ENCODE peak calls at places on chromosomes 7 and 10, in ten cellular contexts. W, R, H, T, A, N, C, O, X and E are unnamed samples.

GRCh38 chr7:142802301-142802700 is 31.5 kb downstream of the PRSS2 start:
- DNase-seq in C (no peak), A (no peak), W (no peak), T (no peak), H (no peak), N (no peak), R (no peak), O (no peak), X (no peak), E (no peak)

GRCh38 chr7:158543840-158544239 is 43.8 kb downstream of the PTPRN2 start:
- DNase-seq in C (no peak), A (no peak), X (no peak), W (no peak), R (no peak), O (no peak), H (no peak), T (no peak), N (no peak), E (no peak)

GRCh38 chr7:140205600-140205999 is 28.8 kb upstream of the KDM7A start:
- DNase-seq in H (no peak), W (no peak), T (no peak), N (no peak), A (no peak), R (no peak), X (no peak), C (no peak), O (no peak), E (no peak)

GRCh38 chr7:84674236-84674913 is 479.8 kb upstream of the SEMA3A start:
- DNase-seq in W (no peak), T (no peak), N (no peak), C (no peak), A (peak), H (no peak), X (no peak), O (peak), R (no peak), E (no peak)

GRCh38 chr10:68345621-68346020 is 12.9 kb upstream of the PBLD start:
- DNase-seq in C (no peak), X (no peak), R (no peak), A (no peak), N (no peak), T (no peak), W (no peak), O (no peak), H (no peak), E (no peak)

GRCh38 chr10:34739915-34740314 is 75.2 kb downstream of the PARD3 start:
- DNase-seq in H (no peak), R (peak), A (peak), C (no peak), N (peak), O (peak), T (peak), W (peak), X (no peak), E (peak)

GRCh38 chr7:81676105-81676811 is 93.6 kb downstream of the HGF start:
- DNase-seq in W (no peak), A (no peak), C (no peak), T (no peak), R (no peak), N (no peak), X (no peak), H (no peak), O (no peak), E (no peak)

GRCh38 chr10:6174201-6174874 is 28.4 kb upstream of the PFKFB3 start:
- DNase-seq in N (no peak), A (no peak), T (no peak), H (no peak), O (no peak), W (no peak), R (no peak), C (no peak), X (no peak), E (no peak)

GRCh38 chr10:103828587-103829186 is 26.7 kb downstream of the SH3PXD2A start:
- DNase-seq in T (no peak), R (no peak), A (no peak), H (no peak), N (no peak), C (no peak), X (no peak), O (no peak), W (no peak), E (no peak)

GRCh38 chr7:41268874-41269273 is 434.0 kb downstream of the INHBA start:
- DNase-seq in T (no peak), N (no peak), C (no peak), X (no peak), W (no peak), R (no peak), H (no peak), O (no peak), A (peak), E (no peak)

GRCh38 chr10:122149607-122150505 is 121.2 kb upstream of the BTBD16 start:
- DNase-seq in R (no peak), N (no peak), C (no peak), X (no peak), A (no peak), O (no peak), H (no peak), T (no peak), W (no peak), E (no peak)

GRCh38 chr10:27998178-27998953 is 513 bp downstream of the ODAD2 start:
- DNase-seq in C (no peak), R (peak), X (no peak), O (no peak), W (peak), H (peak), T (no peak), N (no peak), A (peak), E (no peak)

GRCh38 chr10:119620771-119621384 is 24.1 kb upstream of the TIAL1 start:
- DNase-seq in C (no peak), N (no peak), X (no peak), W (no peak), R (no peak), O (no peak), T (no peak), H (no peak), A (no peak), E (no peak)

GRCh38 chr10:104304927-104305326 is 33.3 kb downstream of the ITPRIP start:
- DNase-seq in H (peak), X (no peak), C (no peak), A (no peak), R (no peak), N (no peak), T (no peak), W (no peak), O (no peak), E (no peak)

GRCh38 chr7:105689093-105689819 is 108.0 kb upstream of the EFCAB10 start:
- DNase-seq in H (no peak), T (no peak), C (no peak), N (no peak), R (no peak), X (no peak), O (no peak), W (peak), A (no peak), E (no peak)

GRCh38 chr7:137975223-137975622 is 26.7 kb downstream of the CREB3L2 start:
- DNase-seq in T (no peak), N (no peak), H (no peak), A (peak), X (no peak), R (peak), O (no peak), W (no peak), C (no peak), E (no peak)

GRCh38 chr10:123563994-123564393 is 102.2 kb upstream of the GPR26 start:
- DNase-seq in R (no peak), T (no peak), N (no peak), H (no peak), X (peak), C (no peak), O (no peak), A (no peak), W (no peak), E (peak)

GRCh38 chr7:148982596-148983219 is 45.6 kb downstream of the PDIA4 start:
- DNase-seq in R (peak), X (no peak), W (no peak), H (peak), C (no peak), O (peak), A (no peak), N (no peak), T (no peak), E (peak)

GRCh38 chr7:5396542-5396941 is 27.1 kb downstream of the TNRC18 start:
- DNase-seq in H (peak), X (no peak), R (no peak), A (no peak), N (peak), W (no peak), O (peak), C (no peak), T (peak), E (no peak)

GRCh38 chr7:102415685-102416225 is 17.6 kb upstream of the ORAI2 start:
- DNase-seq in X (no peak), N (no peak), T (no peak), O (no peak), A (no peak), W (peak), C (no peak), H (no peak), R (no peak), E (peak)

GRCh38 chr10:116748471-116748870 is 6.1 kb upstream of the HSPA12A start:
- DNase-seq in W (no peak), X (no peak), O (no peak), H (no peak), N (no peak), C (no peak), T (no peak), A (no peak), R (no peak), E (no peak)

GRCh38 chr10:29119374-29119773 is 169.5 kb upstream of the LYZL1 start:
- DNase-seq in W (no peak), H (peak), A (no peak), R (peak), O (no peak), X (peak), N (peak), C (no peak), T (peak), E (no peak)

GRCh38 chr10:48235501-48235900 is 39.0 kb downstream of the FRMPD2 start:
- DNase-seq in H (no peak), X (no peak), W (no peak), R (no peak), T (no peak), C (no peak), A (no peak), O (no peak), N (no peak), E (no peak)

GRCh38 chr7:137927386-137927785 is 74.5 kb downstream of the CREB3L2 start:
- DNase-seq in X (no peak), N (no peak), C (no peak), W (no peak), R (no peak), O (no peak), H (no peak), T (no peak), A (no peak), E (no peak)

GRCh38 chr10:54869022-54869421 is 68.0 kb upstream of the PCDH15 start:
- DNase-seq in R (no peak), T (no peak), C (no peak), N (no peak), X (no peak), H (no peak), A (peak), W (no peak), O (no peak), E (no peak)

GRCh38 chr10:32949221-32949678 is 8.8 kb downstream of the ITGB1 start:
- DNase-seq in W (no peak), C (no peak), X (no peak), H (no peak), A (peak), O (peak), N (no peak), T (no peak), R (no peak), E (no peak)

GRCh38 chr10:118732253-118733194 is 22.2 kb downstream of the CACUL1 start:
- DNase-seq in X (no peak), R (no peak), C (no peak), O (no peak), H (no peak), T (no peak), N (peak), A (peak), W (no peak), E (no peak)

GRCh38 chr7:23114854-23115253 is 9.3 kb downstream of the KLHL7 start:
- DNase-seq in T (no peak), C (no peak), A (peak), X (no peak), N (no peak), W (no peak), O (no peak), R (no peak), H (no peak), E (no peak)

GRCh38 chr10:102781089-102781920 is 37.6 kb downstream of the WBP1L start:
- DNase-seq in N (no peak), A (no peak), T (peak), O (no peak), C (no peak), W (no peak), H (no peak), R (no peak), X (no peak), E (no peak)

GRCh38 chr7:2157473-2158279 is 75.1 kb downstream of the MAD1L1 start:
- DNase-seq in C (peak), A (peak), N (peak), H (peak), X (no peak), W (peak), O (no peak), T (peak), R (peak), E (no peak)

GRCh38 chr7:35761882-35762720 is 38.8 kb upstream of the SEPTIN7 start:
- DNase-seq in R (no peak), W (no peak), N (no peak), O (no peak), A (no peak), C (no peak), H (no peak), X (no peak), T (no peak), E (no peak)

GRCh38 chr7:47737606-47738005 is 155.7 kb upstream of the TNS3 start:
- DNase-seq in X (no peak), T (no peak), A (no peak), O (no peak), N (no peak), C (no peak), H (no peak), W (no peak), R (no peak), E (no peak)

GRCh38 chr7:66296001-66296521 is 90.9 kb downstream of the TPST1 start:
- DNase-seq in O (no peak), A (peak), C (no peak), T (no peak), W (no peak), R (no peak), H (no peak), N (no peak), X (no peak), E (no peak)

GRCh38 chr7:50356212-50356944 is 51.9 kb downstream of the IKZF1 start:
- DNase-seq in O (no peak), R (no peak), T (no peak), X (no peak), C (peak), A (no peak), W (no peak), H (no peak), N (no peak), E (no peak)

GRCh38 chr7:45972629-45973312 is 51.7 kb upstream of the IGFBP3 start:
- DNase-seq in O (no peak), C (no peak), A (no peak), R (no peak), N (peak), W (no peak), H (no peak), X (no peak), T (no peak), E (no peak)

GRCh38 chr10:48905311-48905710 is 34.3 kb downstream of the LRRC18 start:
- DNase-seq in O (no peak), X (no peak), R (no peak), A (no peak), N (no peak), W (no peak), T (no peak), C (no peak), H (no peak), E (no peak)

GRCh38 chr7:92622680-92623079 is 32.5 kb upstream of the FAM133B start:
- DNase-seq in W (no peak), N (no peak), T (no peak), A (no peak), O (no peak), H (no peak), X (no peak), R (no peak), C (no peak), E (no peak)
- H3K4me3 ChIP-seq in W (no peak), N (no peak), T (no peak), A (no peak), O (no peak), H (no peak), X (no peak), R (no peak), C (no peak), E (no peak)

GRCh38 chr7:34043461-34044318 is 138.4 kb downstream of the BMPER start:
- DNase-seq in A (no peak), W (no peak), H (no peak), X (no peak), N (no peak), T (no peak), R (no peak), C (no peak), O (no peak), E (no peak)

GRCh38 chr7:34044734-34045353 is 139.5 kb downstream of the BMPER start:
- DNase-seq in N (no peak), W (no peak), A (no peak), R (no peak), T (no peak), H (no peak), O (no peak), C (no peak), X (no peak), E (no peak)

GRCh38 chr7:34044319-34044643 is 138.9 kb downstream of the BMPER start:
- DNase-seq in H (no peak), R (peak), C (no peak), O (no peak), W (no peak), A (no peak), X (no peak), N (no peak), T (no peak), E (no peak)

GRCh38 chr7:34041716-34042115 is 136.4 kb downstream of the BMPER start:
- DNase-seq in H (no peak), X (no peak), W (no peak), R (no peak), A (peak), N (no peak), T (no peak), C (no peak), O (no peak), E (no peak)

DNA sequence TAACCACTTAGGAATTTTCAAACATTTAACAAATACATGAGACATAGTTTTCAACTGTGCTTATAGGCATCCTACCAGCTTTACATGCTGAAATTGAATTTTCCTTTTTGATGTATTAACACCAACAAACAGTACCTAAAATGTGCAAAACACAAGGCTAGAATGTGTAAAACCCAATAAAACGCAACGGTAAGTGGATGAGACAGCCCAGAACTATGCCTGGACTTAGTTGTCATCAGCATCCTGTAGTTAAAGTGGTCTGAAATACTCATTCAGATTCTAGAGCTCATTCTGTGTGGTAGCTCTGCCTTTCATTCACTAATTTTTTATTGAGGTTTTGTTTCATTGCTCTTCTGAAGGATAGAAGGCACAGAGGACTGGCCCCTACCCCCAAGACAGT is 137.1 kb downstream of the BMPER start:
- DNase-seq in R (no peak), A (peak), T (no peak), O (no peak), H (peak), W (no peak), C (no peak), X (no peak), N (no peak), E (no peak)
- H3K27ac ChIP-seq in R (no peak), A (no peak), T (no peak), O (no peak), H (no peak), W (no peak), C (no peak), X (no peak), N (no peak), E (no peak)

GRCh38 chr10:60820093-60820769 is 42.0 kb downstream of the CDK1 start:
- DNase-seq in O (no peak), H (peak), C (no peak), A (peak), X (no peak), R (no peak), T (no peak), W (no peak), N (no peak), E (no peak)

GRCh38 chr10:60816624-60817023 is 38.3 kb downstream of the CDK1 start:
- DNase-seq in R (peak), A (peak), T (peak), W (peak), X (no peak), C (no peak), O (peak), H (peak), N (peak), E (no peak)

GRCh38 chr10:60818134-60818770 is 40.0 kb downstream of the CDK1 start:
- DNase-seq in N (no peak), W (no peak), T (no peak), O (no peak), A (peak), X (no peak), C (no peak), H (no peak), R (no peak), E (no peak)

GRCh38 chr10:60819271-60819670 is 41.0 kb downstream of the CDK1 start:
- DNase-seq in H (no peak), N (no peak), W (no peak), T (no peak), A (no peak), O (no peak), C (no peak), X (no peak), R (no peak), E (no peak)

DNA sequence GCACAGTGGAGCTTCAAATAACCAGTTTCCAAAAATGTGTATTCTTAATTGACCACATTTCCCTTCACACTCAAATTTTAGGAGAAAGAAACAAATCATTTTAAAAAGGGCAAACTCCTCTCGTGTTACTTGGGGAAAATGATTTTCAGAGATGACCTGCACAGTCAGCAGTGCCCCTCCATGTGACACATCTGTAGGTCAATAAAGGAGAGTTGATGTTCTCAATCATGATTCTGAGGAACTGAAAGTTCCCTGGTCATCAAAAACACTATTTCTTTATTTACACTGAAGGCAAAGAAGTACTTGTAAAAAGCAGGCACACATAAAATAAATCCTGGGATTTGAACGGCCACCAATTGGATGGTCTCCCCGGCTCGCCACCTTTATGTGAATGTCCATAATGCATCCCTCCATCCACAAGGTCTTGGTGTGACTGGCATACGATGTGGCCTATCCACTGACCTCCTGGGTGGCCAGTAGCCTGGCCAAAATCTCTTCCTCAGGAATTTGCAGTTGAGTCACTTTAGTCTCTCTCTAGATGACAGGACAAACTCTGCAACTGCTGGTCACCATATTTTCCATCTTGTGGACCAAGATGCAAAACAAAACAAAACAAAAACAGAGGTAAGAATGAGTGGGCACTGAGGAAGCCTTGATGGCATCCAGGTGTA is 39.0 kb downstream of the CDK1 start:
- DNase-seq in A (peak), C (no peak), H (no peak), T (no peak), N (no peak), O (no peak), X (no peak), R (no peak), W (no peak), E (no peak)
- H3K4me3 ChIP-seq in A (no peak), C (peak), H (no peak), T (no peak), N (no peak), O (no peak), X (no peak), R (no peak), W (no peak), E (no peak)

GRCh38 chr10:62068464-62068863 is 167.0 kb downstream of the ARID5B start:
- DNase-seq in H (no peak), R (no peak), X (no peak), A (no peak), W (no peak), O (no peak), C (no peak), T (no peak), N (no peak), E (no peak)
- H3K27ac ChIP-seq in H (no peak), R (no peak), X (no peak), A (no peak), W (no peak), O (no peak), C (peak), T (no peak), N (no peak), E (no peak)

GRCh38 chr10:73916761-73917470 is 6.0 kb downstream of the PLAU start:
- DNase-seq in T (no peak), H (peak), X (no peak), N (peak), A (no peak), W (no peak), C (no peak), R (no peak), O (peak), E (no peak)

GRCh38 chr10:73911553-73912004 is 647 bp downstream of the PLAU start:
- DNase-seq in N (peak), R (peak), T (no peak), H (peak), A (no peak), C (no peak), O (peak), X (no peak), W (no peak), E (no peak)

GRCh38 chr10:73914036-73914435 is 3.1 kb downstream of the PLAU start:
- DNase-seq in X (no peak), A (no peak), O (no peak), T (no peak), C (no peak), H (no peak), W (no peak), R (no peak), N (no peak), E (no peak)

GRCh38 chr10:73917566-73918305 is 6.8 kb downstream of the PLAU start:
- DNase-seq in A (no peak), X (no peak), W (no peak), O (peak), T (no peak), N (no peak), H (peak), C (no peak), R (no peak), E (no peak)

GRCh38 chr10:73915206-73915851 is 4.4 kb downstream of the PLAU start:
- DNase-seq in A (no peak), R (no peak), C (no peak), X (no peak), W (no peak), T (no peak), H (peak), O (peak), N (no peak), E (no peak)
- H3K4me3 ChIP-seq in A (no peak), R (no peak), C (no peak), X (no peak), W (no peak), T (no peak), H (peak), O (peak), N (no peak), E (no peak)